ENCODE peak calls at places on chromosomes 13 and 19, in four cellular contexts. One of them, this sample, is unnamed.
A peak's percentile ranks its signal among the peaks of the same experiment; 100 is the strongest.

GRCh38 chr19:367561-367960 is 23.0 kb upstream of the MIER2 start:
- DNase-seq in uterus: no peak
- DNase-seq in fibroblast of lung: no peak
- DNase-seq in heart left ventricle: peak; percentile 42
- DNase-seq in this sample: no peak

GRCh38 chr13:109436055-109436622 is 350.2 kb downstream of the IRS2 start:
- DNase-seq in heart left ventricle: no peak
- DNase-seq in fibroblast of lung: no peak
- DNase-seq in uterus: no peak
- DNase-seq in this sample: no peak

GRCh38 chr19:33064778-33065550 is at the start of gene RHPN2:
- DNase-seq in fibroblast of lung: peak; percentile 66
- DNase-seq in uterus: peak; percentile 63
- DNase-seq in heart left ventricle: peak; percentile 76
- DNase-seq in this sample: no peak

GRCh38 chr19:13875824-13876223 is 1.1 kb upstream of the NANOS3 start:
- DNase-seq in uterus: no peak
- DNase-seq in fibroblast of lung: no peak
- DNase-seq in heart left ventricle: no peak
- DNase-seq in this sample: no peak

GRCh38 chr19:7772752-7773291 is 9.8 kb downstream of the CLEC4M start:
- DNase-seq in fibroblast of lung: no peak
- DNase-seq in heart left ventricle: no peak
- DNase-seq in uterus: no peak
- DNase-seq in this sample: no peak

GRCh38 chr19:58569943-58570670 is 3.0 kb downstream of the MZF1 start:
- DNase-seq in fibroblast of lung: no peak
- DNase-seq in uterus: peak; percentile 14
- DNase-seq in heart left ventricle: no peak
- DNase-seq in this sample: no peak

GRCh38 chr13:104773775-104774174 is 1707.6 kb upstream of the SLC10A2 start:
- DNase-seq in heart left ventricle: no peak
- DNase-seq in uterus: no peak
- DNase-seq in fibroblast of lung: peak; percentile 80
- DNase-seq in this sample: peak; percentile 38

GRCh38 chr19:13262450-13262849 is 112.2 kb downstream of the IER2 start:
- DNase-seq in heart left ventricle: no peak
- DNase-seq in uterus: no peak
- DNase-seq in fibroblast of lung: peak; percentile 72
- DNase-seq in this sample: no peak

GRCh38 chr13:95636853-95637252 is 7.7 kb downstream of the DZIP1 start:
- DNase-seq in fibroblast of lung: no peak
- DNase-seq in heart left ventricle: no peak
- DNase-seq in uterus: no peak
- DNase-seq in this sample: no peak

GRCh38 chr19:55147408-55148251 is 1.4 kb downstream of the TNNT1 start:
- DNase-seq in heart left ventricle: peak; percentile 54
- DNase-seq in fibroblast of lung: no peak
- DNase-seq in uterus: no peak
- DNase-seq in this sample: no peak

GRCh38 chr19:56751078-56751489 is 79.5 kb upstream of the ZNF835 start:
- DNase-seq in uterus: peak; percentile 18
- DNase-seq in fibroblast of lung: no peak
- DNase-seq in heart left ventricle: no peak
- DNase-seq in this sample: no peak

GRCh38 chr19:13537454-13537853 is 31.2 kb upstream of the CACNA1A start:
- DNase-seq in heart left ventricle: no peak
- DNase-seq in uterus: no peak
- DNase-seq in fibroblast of lung: no peak
- DNase-seq in this sample: no peak

GRCh38 chr19:29263305-29264080 is 50.5 kb upstream of the UQCRFS1 start:
- DNase-seq in uterus: peak; percentile 20
- DNase-seq in heart left ventricle: no peak
- DNase-seq in fibroblast of lung: peak; percentile 30
- DNase-seq in this sample: no peak

GRCh38 chr13:43237616-43238015 is 214.2 kb downstream of the DNAJC15 start:
- DNase-seq in fibroblast of lung: peak; percentile 61
- DNase-seq in heart left ventricle: no peak
- DNase-seq in uterus: no peak
- DNase-seq in this sample: no peak

GRCh38 chr13:43239441-43239840 is 216.1 kb downstream of the DNAJC15 start:
- DNase-seq in heart left ventricle: no peak
- DNase-seq in uterus: no peak
- DNase-seq in fibroblast of lung: no peak
- DNase-seq in this sample: no peak

GRCh38 chr13:43240278-43240677 is 216.9 kb downstream of the DNAJC15 start:
- DNase-seq in heart left ventricle: no peak
- DNase-seq in fibroblast of lung: no peak
- DNase-seq in uterus: no peak
- DNase-seq in this sample: no peak

GRCh38 chr13:43235028-43235427 is 211.6 kb downstream of the DNAJC15 start:
- DNase-seq in uterus: no peak
- DNase-seq in heart left ventricle: no peak
- DNase-seq in fibroblast of lung: no peak
- DNase-seq in this sample: no peak

GRCh38 chr13:43238341-43239083 is 215.1 kb downstream of the DNAJC15 start:
- DNase-seq in heart left ventricle: no peak
- DNase-seq in fibroblast of lung: no peak
- DNase-seq in uterus: no peak
- DNase-seq in this sample: no peak
- TF ChIP-seq CTCF in heart left ventricle: no peak
- TF ChIP-seq CTCF in fibroblast of lung: no peak
- TF ChIP-seq CTCF in uterus: no peak
- TF ChIP-seq CTCF in this sample: no peak

GRCh38 chr13:98504029-98504351 is 72.9 kb downstream of the STK24 start:
- DNase-seq in uterus: no peak
- DNase-seq in fibroblast of lung: no peak
- DNase-seq in heart left ventricle: no peak
- DNase-seq in this sample: no peak
- H3K4me3 ChIP-seq in uterus: no peak overlapping the region
- H3K4me3 ChIP-seq in fibroblast of lung: peak overlapping the region; percentile 21
- H3K4me3 ChIP-seq in heart left ventricle: no peak overlapping the region
- H3K4me3 ChIP-seq in this sample: no peak overlapping the region

DNA sequence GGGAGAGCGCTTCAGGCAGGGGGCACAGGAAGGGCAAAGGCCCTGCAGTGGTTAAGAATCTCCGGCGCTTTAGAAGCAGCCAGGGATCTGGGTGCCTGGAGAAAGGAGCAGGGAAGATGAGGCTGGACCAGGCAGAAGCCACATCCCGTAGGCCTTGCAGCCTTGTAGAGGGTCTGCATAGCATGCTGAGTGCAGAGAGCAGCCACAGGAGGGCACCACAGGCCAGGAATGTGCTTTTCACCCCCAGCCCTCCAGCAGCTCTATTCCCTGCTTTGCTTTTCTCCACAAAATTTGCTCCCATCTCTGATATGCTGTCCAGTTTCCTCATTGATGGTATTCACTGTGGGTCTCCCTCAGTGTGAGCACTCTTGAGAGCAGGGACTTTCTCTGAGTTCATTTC is 5.7 kb downstream of the WDR62 start:
- DNase-seq in fibroblast of lung: peak; percentile 59
- DNase-seq in uterus: peak; percentile 41
- DNase-seq in heart left ventricle: peak; percentile 70
- DNase-seq in this sample: no peak
- TF ChIP-seq CTCF in fibroblast of lung: peak; percentile 70
- TF ChIP-seq CTCF in uterus: peak; percentile 71
- TF ChIP-seq CTCF in heart left ventricle: peak; percentile 53
- TF ChIP-seq CTCF in this sample: peak; percentile 87

GRCh38 chr19:19110410-19111137 is 27.7 kb downstream of the TMEM161A start:
- DNase-seq in uterus: no peak
- DNase-seq in heart left ventricle: no peak
- DNase-seq in fibroblast of lung: no peak
- DNase-seq in this sample: no peak

GRCh38 chr19:19109601-19110000 is 28.7 kb downstream of the TMEM161A start:
- DNase-seq in fibroblast of lung: peak; percentile 12
- DNase-seq in uterus: no peak
- DNase-seq in heart left ventricle: no peak
- DNase-seq in this sample: no peak

GRCh38 chr19:19113040-19113541 is 25.2 kb downstream of the TMEM161A start:
- DNase-seq in fibroblast of lung: peak; percentile 43
- DNase-seq in heart left ventricle: no peak
- DNase-seq in uterus: no peak
- DNase-seq in this sample: no peak

GRCh38 chr19:19111967-19112580 is 26.2 kb downstream of the TMEM161A start:
- DNase-seq in heart left ventricle: no peak
- DNase-seq in uterus: no peak
- DNase-seq in fibroblast of lung: no peak
- DNase-seq in this sample: no peak

GRCh38 chr19:19111138-19111835 is 27.0 kb downstream of the TMEM161A start:
- DNase-seq in fibroblast of lung: no peak
- DNase-seq in heart left ventricle: no peak
- DNase-seq in uterus: no peak
- DNase-seq in this sample: no peak
- H3K4me3 ChIP-seq in fibroblast of lung: no peak overlapping the region
- H3K4me3 ChIP-seq in heart left ventricle: no peak overlapping the region
- H3K4me3 ChIP-seq in uterus: no peak overlapping the region
- H3K4me3 ChIP-seq in this sample: no peak overlapping the region

DNA sequence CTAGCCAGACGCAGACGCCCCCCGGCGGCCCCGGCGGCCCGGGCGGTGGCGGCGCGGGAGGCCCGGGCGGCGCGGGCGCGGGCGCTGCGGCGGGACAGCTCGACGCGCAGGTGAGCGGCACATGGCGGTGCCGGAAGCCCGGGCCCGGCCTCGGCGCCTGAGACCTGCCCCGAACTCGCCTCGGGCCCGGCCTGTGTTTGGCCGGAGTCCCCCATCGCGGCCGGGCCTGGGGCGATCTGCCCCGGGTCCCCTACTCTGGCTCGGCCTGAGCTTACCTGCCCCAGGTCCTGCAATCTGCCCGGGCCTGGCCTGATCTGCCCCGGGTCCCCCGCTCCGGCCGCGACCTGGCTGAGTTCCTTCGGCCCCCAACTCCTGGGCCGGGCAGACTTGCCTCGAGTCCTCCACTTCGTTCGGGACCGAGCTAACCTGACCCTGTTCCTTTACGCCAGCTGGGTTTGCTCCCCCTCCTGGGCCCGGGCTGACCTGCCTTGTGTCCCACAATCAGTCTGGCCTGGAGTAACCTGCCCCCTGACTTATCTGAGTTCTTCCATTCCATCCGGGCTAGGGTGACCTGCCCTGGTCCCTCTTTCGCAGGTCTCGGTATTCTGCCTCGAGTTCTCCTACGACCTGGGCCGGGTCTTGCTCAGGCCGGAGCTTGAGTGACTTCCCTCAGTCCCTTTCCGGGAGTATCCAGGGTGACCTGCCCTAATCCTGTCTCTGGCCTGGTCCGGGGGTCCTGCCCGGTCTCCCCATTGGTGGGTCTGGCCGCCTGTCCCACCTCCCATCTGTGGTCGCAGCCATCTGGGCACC is 777 bp downstream of the UPF1 start:
- DNase-seq in uterus: no peak
- DNase-seq in fibroblast of lung: peak; percentile 12
- DNase-seq in heart left ventricle: peak; percentile 68
- DNase-seq in this sample: no peak
- TF ChIP-seq CTCF in uterus: no peak
- TF ChIP-seq CTCF in fibroblast of lung: peak; percentile 3
- TF ChIP-seq CTCF in heart left ventricle: no peak
- TF ChIP-seq CTCF in this sample: peak; percentile 33